ENCODE peak calls at places on chromosomes 1 and 21, in four cellular contexts. One of them, this sample, is unnamed.

GRCh38 chr1:15684468-15685283 is 556 bp downstream of the PLEKHM2 start:
- DNase-seq in IMR-90: no peak
- DNase-seq in K562: peak
- DNase-seq in GM12878: no peak
- DNase-seq in this sample: peak

GRCh38 chr1:160032165-160032827 is 506 bp upstream of the PIGM start:
- DNase-seq in GM12878: no peak
- DNase-seq in IMR-90: no peak
- DNase-seq in K562: peak
- DNase-seq in this sample: no peak

GRCh38 chr1:6996371-6996770 is 211.1 kb downstream of the CAMTA1 start:
- DNase-seq in K562: no peak
- DNase-seq in IMR-90: no peak
- DNase-seq in GM12878: peak
- DNase-seq in this sample: no peak

GRCh38 chr1:186957339-186957738 is 128.6 kb downstream of the PLA2G4A start:
- DNase-seq in IMR-90: peak
- DNase-seq in K562: no peak
- DNase-seq in GM12878: no peak
- DNase-seq in this sample: no peak

GRCh38 chr21:45319461-45320211 is 31.9 kb upstream of the POFUT2 start:
- DNase-seq in IMR-90: peak
- DNase-seq in K562: no peak
- DNase-seq in GM12878: no peak
- DNase-seq in this sample: peak

GRCh38 chr1:102191723-102192122 is 195.0 kb upstream of the OLFM3 start:
- DNase-seq in K562: no peak
- DNase-seq in IMR-90: no peak
- DNase-seq in GM12878: peak
- DNase-seq in this sample: no peak

GRCh38 chr1:212583643-212584042 is 24.9 kb upstream of the ATF3 start:
- DNase-seq in K562: no peak
- DNase-seq in IMR-90: no peak
- DNase-seq in GM12878: no peak
- DNase-seq in this sample: no peak

GRCh38 chr1:230212405-230212936 is 145.4 kb downstream of the GALNT2 start:
- DNase-seq in GM12878: peak
- DNase-seq in K562: no peak
- DNase-seq in IMR-90: no peak
- DNase-seq in this sample: no peak

GRCh38 chr21:28336299-28336698 is 656.4 kb downstream of the LTN1 start:
- DNase-seq in K562: no peak
- DNase-seq in GM12878: no peak
- DNase-seq in IMR-90: peak
- DNase-seq in this sample: peak

GRCh38 chr1:110783292-110783918 is 89.5 kb upstream of the CD53 start:
- DNase-seq in GM12878: no peak
- DNase-seq in K562: peak
- DNase-seq in IMR-90: peak
- DNase-seq in this sample: peak

GRCh38 chr1:174165471-174166137 is 6.3 kb downstream of the RABGAP1L start:
- DNase-seq in K562: no peak
- DNase-seq in GM12878: no peak
- DNase-seq in IMR-90: no peak
- DNase-seq in this sample: no peak

GRCh38 chr1:232568331-232568852 is 61.5 kb downstream of the SIPA1L2 start:
- DNase-seq in GM12878: no peak
- DNase-seq in IMR-90: no peak
- DNase-seq in K562: no peak
- DNase-seq in this sample: no peak

GRCh38 chr1:81410351-81410750 is 390.4 kb upstream of the ADGRL2 start:
- DNase-seq in GM12878: no peak
- DNase-seq in K562: no peak
- DNase-seq in IMR-90: no peak
- DNase-seq in this sample: no peak

GRCh38 chr1:110291241-110292030 is 47.7 kb upstream of the RBM15 start:
- DNase-seq in IMR-90: no peak
- DNase-seq in GM12878: no peak
- DNase-seq in K562: no peak
- DNase-seq in this sample: no peak

GRCh38 chr21:32549454-32549853 is 35.9 kb downstream of the TCP10L start:
- DNase-seq in GM12878: no peak
- DNase-seq in K562: no peak
- DNase-seq in IMR-90: no peak
- DNase-seq in this sample: no peak

GRCh38 chr1:178614286-178614685 is 101.4 kb downstream of the TEX35 start:
- DNase-seq in IMR-90: no peak
- DNase-seq in GM12878: no peak
- DNase-seq in K562: no peak
- DNase-seq in this sample: no peak

GRCh38 chr1:227794813-227795183 is 20.7 kb upstream of the PRSS38 start:
- DNase-seq in GM12878: no peak
- DNase-seq in K562: peak
- DNase-seq in IMR-90: no peak
- DNase-seq in this sample: no peak

GRCh38 chr1:29297476-29297875 is 61.2 kb downstream of the PTPRU start:
- DNase-seq in IMR-90: peak
- DNase-seq in GM12878: no peak
- DNase-seq in K562: no peak
- DNase-seq in this sample: no peak

GRCh38 chr1:241688940-241689368 is 36.9 kb downstream of the WDR64 start:
- DNase-seq in K562: no peak
- DNase-seq in GM12878: no peak
- DNase-seq in IMR-90: peak
- DNase-seq in this sample: no peak

GRCh38 chr1:211247921-211248320 is 11.2 kb upstream of the RCOR3 start:
- DNase-seq in K562: no peak
- DNase-seq in GM12878: no peak
- DNase-seq in IMR-90: no peak
- DNase-seq in this sample: no peak

GRCh38 chr1:39110325-39110851 is 84.2 kb downstream of the NDUFS5 start:
- DNase-seq in IMR-90: peak
- DNase-seq in K562: no peak
- DNase-seq in GM12878: no peak
- DNase-seq in this sample: no peak

GRCh38 chr1:232037774-232038388 is 411.3 kb downstream of the DISC1 start:
- DNase-seq in GM12878: no peak
- DNase-seq in K562: no peak
- DNase-seq in IMR-90: no peak
- DNase-seq in this sample: no peak

GRCh38 chr21:28826569-28826968 is 166.1 kb downstream of the LTN1 start:
- DNase-seq in IMR-90: no peak
- DNase-seq in GM12878: no peak
- DNase-seq in K562: no peak
- DNase-seq in this sample: no peak

GRCh38 chr1:99464738-99465137 is 181.2 kb upstream of the PALMD start:
- DNase-seq in K562: no peak
- DNase-seq in IMR-90: no peak
- DNase-seq in GM12878: no peak
- DNase-seq in this sample: no peak

GRCh38 chr1:99469641-99470040 is 176.3 kb upstream of the PALMD start:
- DNase-seq in GM12878: no peak
- DNase-seq in K562: no peak
- DNase-seq in IMR-90: peak
- DNase-seq in this sample: no peak

GRCh38 chr1:99461499-99461898 is 184.4 kb upstream of the PALMD start:
- DNase-seq in IMR-90: no peak
- DNase-seq in GM12878: no peak
- DNase-seq in K562: no peak
- DNase-seq in this sample: no peak

GRCh38 chr1:99467645-99468044 is 178.3 kb upstream of the PALMD start:
- DNase-seq in IMR-90: no peak
- DNase-seq in GM12878: no peak
- DNase-seq in K562: no peak
- DNase-seq in this sample: no peak

GRCh38 chr1:99465176-99465900 is 180.6 kb upstream of the PALMD start:
- DNase-seq in GM12878: no peak
- DNase-seq in IMR-90: peak
- DNase-seq in K562: no peak
- DNase-seq in this sample: no peak
- TF ChIP-seq ELK1 in GM12878: no peak
- TF ChIP-seq ELK1 in IMR-90: no peak
- TF ChIP-seq ELK1 in K562: no peak
- TF ChIP-seq ELK1 in this sample: no peak

GRCh38 chr21:43333301-43334062 is 93.4 kb downstream of the SIK1 start:
- DNase-seq in GM12878: no peak
- DNase-seq in IMR-90: peak
- DNase-seq in K562: no peak
- DNase-seq in this sample: peak
- TF ChIP-seq ELK1 in GM12878: no peak
- TF ChIP-seq ELK1 in IMR-90: no peak
- TF ChIP-seq ELK1 in K562: no peak
- TF ChIP-seq ELK1 in this sample: no peak

GRCh38 chr1:43346636-43347035 is 9.0 kb downstream of the MPL start:
- DNase-seq in K562: no peak
- DNase-seq in GM12878: no peak
- DNase-seq in IMR-90: no peak
- DNase-seq in this sample: no peak

GRCh38 chr1:43350976-43351375 is 7.8 kb upstream of the CDC20 start:
- DNase-seq in K562: no peak
- DNase-seq in IMR-90: no peak
- DNase-seq in GM12878: no peak
- DNase-seq in this sample: no peak

GRCh38 chr1:43348343-43348808 is 10.4 kb upstream of the CDC20 start:
- DNase-seq in GM12878: no peak
- DNase-seq in K562: no peak
- DNase-seq in IMR-90: no peak
- DNase-seq in this sample: peak

GRCh38 chr1:43349594-43350306 is 9.0 kb upstream of the CDC20 start:
- DNase-seq in IMR-90: peak
- DNase-seq in GM12878: no peak
- DNase-seq in K562: no peak
- DNase-seq in this sample: no peak

GRCh38 chr1:43348809-43349593 is 9.8 kb upstream of the CDC20 start:
- DNase-seq in IMR-90: no peak
- DNase-seq in K562: no peak
- DNase-seq in GM12878: no peak
- DNase-seq in this sample: peak
- TF ChIP-seq ELK1 in IMR-90: no peak
- TF ChIP-seq ELK1 in K562: no peak
- TF ChIP-seq ELK1 in GM12878: no peak
- TF ChIP-seq ELK1 in this sample: no peak

DNA sequence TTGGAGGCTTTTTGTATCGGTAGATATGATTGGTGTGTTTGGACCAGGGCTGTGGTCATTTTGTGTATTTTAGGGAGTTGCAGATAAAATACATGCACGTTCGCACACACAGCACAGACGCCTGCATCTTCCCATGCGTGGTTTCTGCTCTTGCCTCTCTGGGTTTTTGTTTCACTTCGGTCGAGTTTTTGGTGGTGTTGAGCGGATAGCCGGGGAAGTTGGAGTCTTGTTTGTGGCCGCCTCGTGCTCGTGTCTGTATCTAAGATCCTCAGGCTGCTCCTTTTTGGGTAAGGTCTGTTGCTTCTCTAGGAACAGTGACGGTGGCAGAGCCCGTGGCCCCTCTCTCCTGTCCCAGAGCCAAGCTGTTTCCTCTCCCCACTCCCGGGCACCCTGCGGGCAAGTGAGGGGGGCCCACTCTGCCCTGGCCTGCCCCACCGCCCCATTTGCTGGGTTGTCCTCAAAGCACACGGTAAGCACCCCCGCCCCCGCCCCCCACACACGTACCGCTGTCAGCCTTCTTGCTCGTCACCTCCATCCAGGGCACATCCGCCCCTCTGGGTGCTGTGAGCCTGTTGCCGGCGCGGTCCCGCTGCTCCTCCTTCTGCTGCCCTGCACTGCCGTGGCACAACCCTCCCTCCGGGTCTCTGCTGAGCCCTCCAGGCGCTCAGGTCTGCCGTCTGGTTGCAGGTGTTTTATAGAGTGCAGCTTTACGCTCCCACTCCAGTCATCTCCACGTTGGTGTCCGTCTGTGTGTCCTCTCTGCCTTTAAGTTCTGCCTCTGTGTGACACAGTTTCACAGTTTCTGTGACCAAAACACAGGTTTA is 51.9 kb downstream of the AGPAT3 start:
- DNase-seq in IMR-90: peak
- DNase-seq in GM12878: peak
- DNase-seq in K562: peak
- DNase-seq in this sample: no peak
- TF ChIP-seq ELK1 in IMR-90: no peak
- TF ChIP-seq ELK1 in GM12878: no peak
- TF ChIP-seq ELK1 in K562: no peak
- TF ChIP-seq ELK1 in this sample: no peak

DNA sequence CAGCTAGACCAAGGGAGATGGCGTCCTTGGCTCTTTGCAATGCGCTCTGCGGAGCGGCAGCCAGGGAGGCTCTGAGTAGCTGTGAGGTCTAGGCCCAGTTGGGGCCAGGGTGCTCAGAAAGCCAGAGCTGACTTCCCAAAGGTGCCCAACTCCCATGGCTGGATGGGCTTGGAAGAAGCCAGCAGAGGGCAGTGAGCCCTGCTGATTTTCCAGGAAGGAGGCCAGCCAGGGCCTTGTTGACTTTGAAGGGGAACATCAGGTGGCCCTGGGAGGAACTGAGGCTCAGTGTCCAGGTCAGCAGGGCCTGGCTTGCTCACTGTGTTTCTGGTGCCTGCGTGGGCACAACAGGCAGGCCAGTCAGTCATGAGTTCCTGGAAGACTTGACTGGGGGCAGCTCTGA is 27.1 kb downstream of the CDCP2 start:
- DNase-seq in IMR-90: peak
- DNase-seq in GM12878: no peak
- DNase-seq in K562: no peak
- DNase-seq in this sample: no peak
- TF ChIP-seq ELK1 in IMR-90: no peak
- TF ChIP-seq ELK1 in GM12878: no peak
- TF ChIP-seq ELK1 in K562: no peak
- TF ChIP-seq ELK1 in this sample: no peak

This sample was measured in A549.